ENCODE peak calls at places on chromosome 14, in ten cellular contexts. Z, A, C, X, B, G, T, O, Y and Q are unnamed samples.

GRCh38 chr14:61099221-61099835 is 118.3 kb downstream of the SLC38A6 start:
- DNase-seq in O (no peak), Z (no peak), X (no peak), C (no peak), B (no peak), Y (peak), G (no peak), A (no peak), T (no peak), Q (no peak)

GRCh38 chr14:89383171-89383845 is 33.7 kb downstream of the FOXN3 start:
- DNase-seq in O (no peak), C (no peak), T (peak), Z (no peak), B (no peak), Y (no peak), A (no peak), X (no peak), G (no peak), Q (no peak)

GRCh38 chr14:105023791-105024480 is 3.1 kb upstream of the CDCA4 start:
- DNase-seq in G (no peak), A (peak), O (no peak), T (no peak), Y (peak), X (no peak), C (no peak), B (no peak), Z (no peak), Q (peak)

GRCh38 chr14:81286574-81287370 is 66.0 kb upstream of the GTF2A1 start:
- DNase-seq in A (no peak), Y (no peak), G (no peak), T (no peak), X (no peak), C (no peak), Z (no peak), B (no peak), O (no peak), Q (no peak)

GRCh38 chr14:99516156-99517045 is 35.2 kb downstream of the CCNK start:
- DNase-seq in T (peak), X (no peak), Y (no peak), B (no peak), G (no peak), O (no peak), A (no peak), C (peak), Z (no peak), Q (no peak)

GRCh38 chr14:34060747-34061050 is 109.8 kb upstream of the EGLN3 start:
- DNase-seq in B (no peak), O (no peak), G (no peak), A (no peak), Z (no peak), C (no peak), T (no peak), Y (no peak), X (no peak), Q (no peak)

GRCh38 chr14:55976219-55976618 is 142.0 kb upstream of the PELI2 start:
- DNase-seq in C (no peak), X (peak), T (no peak), O (no peak), B (no peak), Y (no peak), Z (no peak), A (no peak), G (no peak), Q (no peak)

GRCh38 chr14:68689426-68689825 is 103.4 kb downstream of the ZFP36L1 start:
- DNase-seq in O (no peak), Y (no peak), B (no peak), Z (no peak), G (no peak), C (no peak), A (no peak), X (no peak), T (no peak), Q (no peak)

GRCh38 chr14:86305058-86305457 is 775.1 kb downstream of the FLRT2 start:
- DNase-seq in X (no peak), C (no peak), Z (no peak), Y (peak), B (no peak), T (no peak), O (no peak), G (no peak), A (no peak), Q (no peak)

GRCh38 chr14:91511014-91511466 is 930 bp upstream of the PPP4R3A start:
- DNase-seq in O (no peak), T (no peak), B (no peak), G (no peak), Y (peak), C (no peak), A (peak), X (no peak), Z (no peak), Q (no peak)

GRCh38 chr14:105204206-105204930 is 23.3 kb upstream of the NUDT14 start:
- DNase-seq in Y (no peak), Z (no peak), B (peak), G (no peak), O (peak), A (no peak), T (no peak), X (peak), C (no peak), Q (no peak)

GRCh38 chr14:87231336-87232026 is 761.5 kb downstream of the GALC start:
- DNase-seq in G (no peak), Y (no peak), Z (no peak), T (no peak), C (no peak), X (no peak), A (no peak), B (no peak), O (no peak), Q (no peak)

GRCh38 chr14:94689218-94689984 is 77.2 kb downstream of the SERPINA3 start:
- DNase-seq in B (peak), C (peak), X (peak), Y (peak), A (peak), Z (peak), T (peak), G (no peak), O (peak), Q (no peak)

GRCh38 chr14:105852378-105853088 is 326.1 kb downstream of the TMEM121 start:
- DNase-seq in C (no peak), Y (no peak), X (no peak), Z (no peak), T (no peak), O (no peak), A (no peak), B (peak), G (no peak), Q (no peak)

GRCh38 chr14:47929334-47929733 is 253.9 kb upstream of the MDGA2 start:
- DNase-seq in G (no peak), A (no peak), T (no peak), X (no peak), O (no peak), C (no peak), Y (no peak), Z (peak), B (no peak), Q (no peak)

GRCh38 chr14:79419571-79420327 is 791.6 kb downstream of the DIO2 start:
- DNase-seq in Y (peak), Z (no peak), X (no peak), T (no peak), A (no peak), B (no peak), G (no peak), O (no peak), C (no peak), Q (no peak)

GRCh38 chr14:105255021-105255507 is 6.7 kb downstream of the BTBD6 start:
- DNase-seq in X (no peak), Y (peak), C (no peak), G (no peak), B (no peak), Z (no peak), O (no peak), T (no peak), A (no peak), Q (peak)

GRCh38 chr14:51806624-51807023 is 53.8 kb upstream of the GNG2 start:
- DNase-seq in T (no peak), G (no peak), Z (no peak), B (no peak), C (no peak), O (no peak), A (no peak), Y (no peak), X (no peak), Q (no peak)

GRCh38 chr14:68935761-68936209 is 43.3 kb downstream of the ACTN1 start:
- DNase-seq in B (peak), C (no peak), X (peak), Y (no peak), G (no peak), Z (no peak), O (no peak), T (no peak), A (no peak), Q (no peak)

GRCh38 chr14:101519090-101519489 is 42.2 kb upstream of the DIO3 start:
- DNase-seq in T (no peak), C (no peak), Y (no peak), O (no peak), G (no peak), A (no peak), X (no peak), B (peak), Z (no peak), Q (no peak)

GRCh38 chr14:67187826-67188225 is 1.4 kb upstream of the GARIN2 start:
- DNase-seq in B (no peak), Z (no peak), O (peak), C (no peak), Y (peak), X (peak), A (no peak), T (no peak), G (no peak), Q (peak)

GRCh38 chr14:69990319-69990718 is 111.1 kb downstream of the SMOC1 start:
- DNase-seq in G (no peak), C (no peak), Z (no peak), Y (no peak), B (no peak), T (no peak), O (no peak), X (no peak), A (no peak), Q (no peak)

GRCh38 chr14:99686557-99687283 is 2.6 kb downstream of the CYP46A1 start:
- DNase-seq in X (no peak), Z (no peak), G (no peak), T (peak), Y (no peak), O (no peak), A (no peak), C (no peak), B (peak), Q (no peak)

GRCh38 chr14:97874394-97874793 is 1077.2 kb downstream of the VRK1 start:
- DNase-seq in A (no peak), B (no peak), O (no peak), Y (no peak), T (no peak), G (no peak), Z (no peak), C (no peak), X (no peak), Q (no peak)

GRCh38 chr14:105894125-105894977 is 368.0 kb downstream of the TMEM121 start:
- DNase-seq in B (no peak), G (no peak), T (peak), O (no peak), X (no peak), Y (no peak), C (peak), Z (no peak), A (no peak), Q (no peak)

GRCh38 chr14:104286086-104286485 is 147.7 kb downstream of the KIF26A start:
- DNase-seq in Z (no peak), Y (no peak), T (no peak), C (no peak), X (no peak), A (no peak), O (no peak), G (no peak), B (no peak), Q (no peak)

GRCh38 chr14:59451849-59452248 is 13.3 kb downstream of the GPR135 start:
- DNase-seq in T (no peak), G (no peak), A (no peak), X (no peak), O (no peak), Z (no peak), Y (peak), B (no peak), C (no peak), Q (no peak)

GRCh38 chr14:74429221-74429691 is 3.2 kb upstream of the SYNDIG1L start:
- DNase-seq in B (no peak), G (no peak), Y (no peak), C (peak), Z (no peak), A (no peak), T (peak), X (no peak), O (no peak), Q (no peak)

GRCh38 chr14:90305176-90305601 is 26.6 kb downstream of the NRDE2 start:
- DNase-seq in G (no peak), A (no peak), O (no peak), Z (no peak), C (no peak), B (no peak), Y (no peak), T (no peak), X (no peak), Q (no peak)

GRCh38 chr14:20799955-20800544 is 2.6 kb downstream of the RNASE1 start:
- DNase-seq in G (peak), Z (no peak), Y (no peak), B (peak), A (no peak), T (no peak), X (peak), O (peak), C (no peak), Q (no peak)

GRCh38 chr14:62117010-62117717 is 354.9 kb downstream of the SNAPC1 start:
- DNase-seq in Y (peak), G (no peak), A (peak), T (peak), O (peak), C (peak), X (peak), Z (peak), B (peak), Q (peak)

GRCh38 chr14:53953002-53953827 is 3.4 kb downstream of the BMP4 start:
- DNase-seq in T (peak), X (peak), Y (peak), A (peak), C (peak), B (peak), O (peak), G (no peak), Z (peak), Q (peak)

GRCh38 chr14:90758959-90759358 is 57.3 kb downstream of the TTC7B start:
- DNase-seq in O (no peak), B (peak), C (no peak), A (no peak), G (no peak), T (peak), X (peak), Y (peak), Z (peak), Q (no peak)

GRCh38 chr14:104130974-104131651 is 7.3 kb upstream of the KIF26A start:
- DNase-seq in B (peak), C (peak), A (peak), Z (peak), G (no peak), T (peak), O (peak), Y (peak), X (peak), Q (peak)

GRCh38 chr14:92058006-92058917 is 18.4 kb upstream of the TRIP11 start:
- DNase-seq in B (no peak), C (no peak), Y (no peak), G (no peak), O (no peak), X (no peak), A (no peak), T (no peak), Z (no peak), Q (no peak)

GRCh38 chr14:64215274-64215673 is 78.9 kb downstream of the ESR2 start:
- DNase-seq in A (no peak), X (no peak), B (no peak), Y (no peak), G (no peak), O (no peak), T (no peak), Z (no peak), C (no peak), Q (no peak)

GRCh38 chr14:23380197-23381016 is 3.6 kb downstream of the CMTM5 start:
- DNase-seq in Z (no peak), O (no peak), T (no peak), G (no peak), A (no peak), X (no peak), B (no peak), Y (no peak), C (no peak), Q (no peak)

GRCh38 chr14:23381017-23381375 is 4.2 kb downstream of the CMTM5 start:
- DNase-seq in A (no peak), C (no peak), G (no peak), X (no peak), B (no peak), Z (no peak), Y (no peak), O (no peak), T (no peak), Q (no peak)

GRCh38 chr14:23382276-23382675 is 5.4 kb downstream of the CMTM5 start:
- DNase-seq in X (no peak), O (no peak), A (no peak), Y (no peak), G (no peak), B (no peak), T (no peak), Z (no peak), C (no peak), Q (no peak)

GRCh38 chr14:23383041-23383440 is 6.2 kb downstream of the CMTM5 start:
- DNase-seq in O (no peak), A (no peak), B (no peak), Z (no peak), Y (no peak), T (no peak), X (no peak), G (no peak), C (no peak), Q (no peak)

DNA sequence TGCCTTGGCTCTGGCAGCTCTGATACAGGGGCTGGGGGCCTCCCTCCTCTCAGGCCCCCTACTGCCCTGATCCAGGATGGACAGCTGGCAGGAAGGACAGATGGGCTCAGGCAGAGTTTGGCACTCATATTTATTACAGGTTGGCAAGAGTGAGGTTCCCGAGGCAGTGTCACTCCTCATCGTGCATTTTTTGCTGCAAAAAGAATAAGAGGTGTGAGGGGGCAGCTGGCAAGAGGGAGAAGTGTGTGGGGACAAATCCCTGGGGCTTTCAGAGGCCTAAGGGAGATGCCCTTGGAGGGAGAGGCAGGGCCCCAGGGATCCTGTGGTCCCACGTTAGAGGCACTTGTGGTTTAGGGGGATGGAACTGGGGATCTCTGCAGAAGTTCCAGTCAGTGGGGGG is 5.0 kb downstream of the CMTM5 start:
- DNase-seq in O (no peak), B (no peak), C (no peak), Z (no peak), T (no peak), A (no peak), X (no peak), G (no peak), Y (no peak), Q (no peak)
- TF ChIP-seq CTCF in O (no peak), B (no peak), C (no peak), Z (no peak), T (no peak), A (no peak), X (no peak), G (no peak), Y (no peak), Q (no peak)

GRCh38 chr14:71863049-71863448 is 69.2 kb upstream of the RGS6 start:
- DNase-seq in Y (no peak), O (no peak), X (no peak), G (no peak), C (no peak), A (no peak), T (no peak), B (no peak), Z (no peak), Q (no peak)
- TF ChIP-seq CTCF in Y (peak), O (no peak), X (no peak), G (no peak), C (no peak), A (no peak), T (no peak), B (peak), Z (no peak), Q (peak)

DNA sequence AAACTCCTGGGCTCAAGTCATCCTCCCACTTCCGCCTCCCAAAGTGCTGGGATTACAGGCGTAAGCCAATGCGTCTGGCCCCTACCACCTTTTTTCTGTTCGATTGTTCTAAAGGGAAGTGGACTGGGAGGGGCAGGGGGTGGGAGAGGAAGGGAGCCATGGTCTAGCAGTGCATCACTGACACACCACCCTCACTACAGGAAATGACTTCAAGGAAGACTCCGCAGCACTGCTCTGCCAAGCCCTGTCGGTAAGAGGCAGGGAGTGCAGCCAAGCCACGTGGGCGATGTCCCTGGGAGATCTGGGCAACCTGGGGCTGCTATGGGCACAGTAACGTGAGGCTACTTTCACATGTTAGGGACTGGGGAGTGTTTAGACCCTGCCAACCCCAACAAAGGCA is 18.0 kb downstream of the LRRC74A start:
- DNase-seq in X (peak), Z (peak), B (peak), A (peak), C (no peak), O (peak), G (no peak), T (peak), Y (peak), Q (no peak)
- TF ChIP-seq CTCF in X (no peak), Z (peak), B (no peak), A (no peak), C (no peak), O (no peak), G (peak), T (no peak), Y (no peak), Q (peak)

GRCh38 chr14:39704581-39704980 is 272.3 kb upstream of the FBXO33 start:
- DNase-seq in G (no peak), Z (peak), B (no peak), C (no peak), X (no peak), O (no peak), A (no peak), T (no peak), Y (no peak), Q (no peak)
- TF ChIP-seq CTCF in G (no peak), Z (peak), B (no peak), C (no peak), X (no peak), O (no peak), A (no peak), T (no peak), Y (no peak), Q (no peak)